ENCODE peak calls at places on chromosomes 16 and 17, in four cellular contexts. V is B cell, M is cardiac fibroblast, N is NCI-H446. I is an unnamed sample.
A peak's percentile ranks its signal among the peaks of the same experiment; 100 is the strongest.

GRCh38 chr16:1909661-1910231 is 8.5 kb downstream of the HS3ST6 start:
- DNase-seq in V (no peak), M (no peak), N (no peak), I (no peak)

GRCh38 chr17:37137906-37138413 is 189.2 kb downstream of the AATF start:
- DNase-seq in V (no peak), M (no peak), N (no peak), I (no peak)

GRCh38 chr17:79652999-79653643 is 42.3 kb upstream of the RBFOX3 start:
- DNase-seq in V (no peak), M (no peak), N (no peak), I (no peak)

GRCh38 chr16:86618431-86619262 is 40.3 kb downstream of the FOXL1 start:
- DNase-seq in V (no peak), M (peak; percentile 35), N (no peak), I (no peak)

GRCh38 chr17:69870091-69870530 is 204.9 kb upstream of the KCNJ16 start:
- DNase-seq in V (no peak), M (peak; percentile 87), N (no peak), I (peak; percentile 50)

GRCh38 chr16:28264656-28265055 is 27.7 kb upstream of the SBK1 start:
- DNase-seq in V (no peak), M (peak; percentile 64), N (no peak), I (peak; percentile 73)

GRCh38 chr16:13421726-13422125 is 498.2 kb upstream of the ERCC4 start:
- DNase-seq in V (no peak), M (no peak), N (no peak), I (no peak)

GRCh38 chr17:64269687-64270649 is 6.9 kb upstream of the TEX2 start:
- DNase-seq in V (no peak), M (no peak), N (no peak), I (no peak)

GRCh38 chr16:66266436-66267286 is 99.8 kb upstream of the CDH5 start:
- DNase-seq in V (no peak), M (peak; percentile 80), N (no peak), I (peak; percentile 37)

GRCh38 chr16:82694239-82694874 is 67.6 kb downstream of the CDH13 start:
- DNase-seq in V (no peak), M (peak; percentile 60), N (no peak), I (peak; percentile 81)

GRCh38 chr16:88534731-88535141 is 35.5 kb upstream of the ZC3H18 start:
- DNase-seq in V (peak; percentile 58), M (peak; percentile 50), N (no peak), I (peak; percentile 54)

GRCh38 chr17:7307686-7308624 is 527 bp downstream of the EIF5A start:
- DNase-seq in V (peak; percentile 84), M (peak; percentile 37), N (peak; percentile 57), I (no peak)

GRCh38 chr16:57091200-57091989 is 988 bp upstream of the CPNE2 start:
- DNase-seq in V (no peak), M (peak; percentile 38), N (no peak), I (peak; percentile 87)

GRCh38 chr16:23847938-23848337 is 12.2 kb downstream of the PRKCB start:
- DNase-seq in V (peak; percentile 52), M (no peak), N (no peak), I (no peak)

GRCh38 chr17:83133302-83134121 is 54.1 kb downstream of the METRNL start:
- DNase-seq in V (no peak), M (no peak), N (no peak), I (no peak)

GRCh38 chr16:64920211-64920610 is 201.7 kb downstream of the CDH11 start:
- DNase-seq in V (no peak), M (no peak), N (no peak), I (peak; percentile 96)

GRCh38 chr16:13957197-13958078 is 37.5 kb downstream of the ERCC4 start:
- DNase-seq in V (peak; percentile 12), M (peak; percentile 90), N (peak; percentile 68), I (peak; percentile 97)

GRCh38 chr17:80101946-80102706 is 745 bp downstream of the GAA start:
- DNase-seq in V (no peak), M (peak; percentile 31), N (no peak), I (peak; percentile 47)

GRCh38 chr16:66913081-66913480 is 5.6 kb downstream of the CDH16 start:
- DNase-seq in V (no peak), M (no peak), N (no peak), I (no peak)

GRCh38 chr17:77570565-77570898 is 388.0 kb upstream of the TNRC6C start:
- DNase-seq in V (no peak), M (no peak), N (no peak), I (no peak)

GRCh38 chr17:42120161-42121065 is 754 bp downstream of the KAT2A start:
- DNase-seq in V (no peak), M (no peak), N (peak; percentile 7), I (no peak)

GRCh38 chr17:4886830-4887229 is 12.5 kb upstream of the C17orf107 start:
- DNase-seq in V (no peak), M (no peak), N (no peak), I (no peak)

GRCh38 chr16:4217246-4218131 is 24.4 kb downstream of the SRL start:
- DNase-seq in V (no peak), M (peak; percentile 18), N (peak; percentile 86), I (no peak)

GRCh38 chr16:31474173-31474714 is 2.3 kb downstream of the TGFB1I1 start:
- DNase-seq in V (no peak), M (peak; percentile 87), N (no peak), I (peak; percentile 85)

GRCh38 chr17:4186244-4186920 is 43.4 kb downstream of the CYB5D2 start:
- DNase-seq in V (no peak), M (no peak), N (no peak), I (peak; percentile 47)

GRCh38 chr17:62720126-62720850 is 87.8 kb downstream of the MARCHF10 start:
- DNase-seq in V (peak; percentile 29), M (no peak), N (no peak), I (no peak)

GRCh38 chr16:85402910-85403692 is 210.0 kb upstream of the GSE1 start:
- DNase-seq in V (no peak), M (peak; percentile 47), N (no peak), I (peak; percentile 92)

GRCh38 chr17:64230551-64231408 is 32.3 kb downstream of the TEX2 start:
- DNase-seq in V (no peak), M (peak; percentile 94), N (no peak), I (peak; percentile 97)

GRCh38 chr16:82681592-82681991 is 54.8 kb downstream of the CDH13 start:
- DNase-seq in V (no peak), M (no peak), N (no peak), I (no peak)

GRCh38 chr16:49003022-49003421 is 278.6 kb downstream of the CBLN1 start:
- DNase-seq in V (no peak), M (no peak), N (no peak), I (no peak)

GRCh38 chr16:71357681-71358080 is 842 bp upstream of the CALB2 start:
- DNase-seq in V (peak; percentile 8), M (no peak), N (no peak), I (no peak)